ENCODE peak calls at places on chromosomes 4 and X, in ten cellular contexts. One of them, this sample, is unnamed.

GRCh38 chrX:118199997-118200396 is 83.4 kb upstream of the KLHL13 start:
- DNase-seq in fibroblast of the aortic adventitia: no peak
- DNase-seq in GM06990: no peak
- DNase-seq in esophagus squamous epithelium: no peak
- DNase-seq in kidney: no peak
- DNase-seq in IMR-90: no peak
- DNase-seq in fibroblast of mammary gland: no peak
- DNase-seq in hepatocyte: no peak
- DNase-seq in lower lobe of right lung: no peak
- DNase-seq in thoracic aorta: no peak
- DNase-seq in this sample: no peak

GRCh38 chr4:186900232-186900900 is 176.7 kb upstream of the FAT1 start:
- DNase-seq in fibroblast of the aortic adventitia: peak; percentile 55
- DNase-seq in GM06990: no peak
- DNase-seq in esophagus squamous epithelium: no peak
- DNase-seq in kidney: no peak
- DNase-seq in IMR-90: peak; percentile 87
- DNase-seq in fibroblast of mammary gland: peak; percentile 79
- DNase-seq in hepatocyte: no peak
- DNase-seq in lower lobe of right lung: no peak
- DNase-seq in thoracic aorta: no peak
- DNase-seq in this sample: peak; percentile 72

GRCh38 chrX:145213504-145213903 is 33.8 kb upstream of the SPANXN1 start:
- DNase-seq in fibroblast of the aortic adventitia: no peak
- DNase-seq in GM06990: no peak
- DNase-seq in esophagus squamous epithelium: no peak
- DNase-seq in kidney: no peak
- DNase-seq in IMR-90: no peak
- DNase-seq in fibroblast of mammary gland: peak; percentile 12
- DNase-seq in hepatocyte: peak; percentile 22
- DNase-seq in lower lobe of right lung: no peak
- DNase-seq in thoracic aorta: no peak
- DNase-seq in this sample: no peak

GRCh38 chrX:34197946-34198345 is 65.8 kb upstream of the FAM47A start:
- DNase-seq in fibroblast of the aortic adventitia: no peak
- DNase-seq in GM06990: no peak
- DNase-seq in esophagus squamous epithelium: no peak
- DNase-seq in kidney: no peak
- DNase-seq in IMR-90: no peak
- DNase-seq in fibroblast of mammary gland: no peak
- DNase-seq in hepatocyte: peak; percentile 30
- DNase-seq in lower lobe of right lung: no peak
- DNase-seq in thoracic aorta: no peak
- DNase-seq in this sample: no peak

GRCh38 chrX:57918750-57919436 is 8.6 kb upstream of the ZXDA start:
- DNase-seq in fibroblast of the aortic adventitia: peak; percentile 59
- DNase-seq in GM06990: no peak
- DNase-seq in esophagus squamous epithelium: no peak
- DNase-seq in kidney: peak; percentile 30
- DNase-seq in IMR-90: peak; percentile 17
- DNase-seq in fibroblast of mammary gland: peak; percentile 51
- DNase-seq in hepatocyte: no peak
- DNase-seq in lower lobe of right lung: peak; percentile 45
- DNase-seq in thoracic aorta: no peak
- DNase-seq in this sample: peak; percentile 55

GRCh38 chr4:152258804-152259708 is 276.8 kb downstream of the FBXW7 start:
- DNase-seq in fibroblast of the aortic adventitia: peak; percentile 93
- DNase-seq in GM06990: no peak
- DNase-seq in esophagus squamous epithelium: no peak
- DNase-seq in kidney: no peak
- DNase-seq in IMR-90: peak; percentile 73
- DNase-seq in fibroblast of mammary gland: peak; percentile 86
- DNase-seq in hepatocyte: peak; percentile 23
- DNase-seq in lower lobe of right lung: no peak
- DNase-seq in thoracic aorta: no peak
- DNase-seq in this sample: peak; percentile 56

GRCh38 chr4:1997712-1998111 is 11.1 kb downstream of the NELFA start:
- DNase-seq in fibroblast of the aortic adventitia: no peak
- DNase-seq in GM06990: no peak
- DNase-seq in esophagus squamous epithelium: no peak
- DNase-seq in kidney: no peak
- DNase-seq in IMR-90: no peak
- DNase-seq in fibroblast of mammary gland: no peak
- DNase-seq in hepatocyte: no peak
- DNase-seq in lower lobe of right lung: no peak
- DNase-seq in thoracic aorta: no peak
- DNase-seq in this sample: no peak

GRCh38 chr4:54090804-54091623 is 8.9 kb upstream of the GSX2 start:
- DNase-seq in fibroblast of the aortic adventitia: peak; percentile 23
- DNase-seq in GM06990: no peak
- DNase-seq in esophagus squamous epithelium: no peak
- DNase-seq in kidney: peak; percentile 86
- DNase-seq in IMR-90: peak; percentile 33
- DNase-seq in fibroblast of mammary gland: peak; percentile 29
- DNase-seq in hepatocyte: peak; percentile 55
- DNase-seq in lower lobe of right lung: peak; percentile 57
- DNase-seq in thoracic aorta: no peak
- DNase-seq in this sample: peak; percentile 54

GRCh38 chr4:58760737-58761136 is 1650.6 kb upstream of the IGFBP7 start:
- DNase-seq in fibroblast of the aortic adventitia: no peak
- DNase-seq in GM06990: no peak
- DNase-seq in esophagus squamous epithelium: no peak
- DNase-seq in kidney: no peak
- DNase-seq in IMR-90: no peak
- DNase-seq in fibroblast of mammary gland: no peak
- DNase-seq in hepatocyte: no peak
- DNase-seq in lower lobe of right lung: no peak
- DNase-seq in thoracic aorta: no peak
- DNase-seq in this sample: no peak

GRCh38 chr4:18366762-18367358 is 345.3 kb upstream of the LCORL start:
- DNase-seq in fibroblast of the aortic adventitia: peak; percentile 19
- DNase-seq in GM06990: peak; percentile 11
- DNase-seq in esophagus squamous epithelium: no peak
- DNase-seq in kidney: no peak
- DNase-seq in IMR-90: peak; percentile 6
- DNase-seq in fibroblast of mammary gland: peak; percentile 42
- DNase-seq in hepatocyte: peak; percentile 63
- DNase-seq in lower lobe of right lung: no peak
- DNase-seq in thoracic aorta: no peak
- DNase-seq in this sample: peak; percentile 0

GRCh38 chr4:140003851-140004579 is 150.0 kb downstream of the MAML3 start:
- DNase-seq in fibroblast of the aortic adventitia: no peak
- DNase-seq in GM06990: no peak
- DNase-seq in esophagus squamous epithelium: no peak
- DNase-seq in kidney: no peak
- DNase-seq in IMR-90: peak; percentile 8
- DNase-seq in fibroblast of mammary gland: no peak
- DNase-seq in hepatocyte: no peak
- DNase-seq in lower lobe of right lung: no peak
- DNase-seq in thoracic aorta: no peak
- DNase-seq in this sample: no peak

GRCh38 chrX:9352683-9353430 is 112.0 kb upstream of the TBL1X start:
- DNase-seq in fibroblast of the aortic adventitia: peak; percentile 84
- DNase-seq in GM06990: peak; percentile 62
- DNase-seq in esophagus squamous epithelium: peak; percentile 11
- DNase-seq in kidney: no peak
- DNase-seq in IMR-90: peak; percentile 75
- DNase-seq in fibroblast of mammary gland: peak; percentile 92
- DNase-seq in hepatocyte: no peak
- DNase-seq in lower lobe of right lung: peak; percentile 55
- DNase-seq in thoracic aorta: no peak
- DNase-seq in this sample: peak; percentile 69

GRCh38 chrX:46407036-46407752 is 138.0 kb downstream of the ZNF674 start:
- DNase-seq in fibroblast of the aortic adventitia: no peak
- DNase-seq in GM06990: no peak
- DNase-seq in esophagus squamous epithelium: no peak
- DNase-seq in kidney: no peak
- DNase-seq in IMR-90: no peak
- DNase-seq in fibroblast of mammary gland: peak; percentile 7
- DNase-seq in hepatocyte: no peak
- DNase-seq in lower lobe of right lung: no peak
- DNase-seq in thoracic aorta: no peak
- DNase-seq in this sample: no peak

GRCh38 chr4:165877291-165877690 is 4.3 kb downstream of the TLL1 start:
- DNase-seq in fibroblast of the aortic adventitia: peak; percentile 19
- DNase-seq in GM06990: no peak
- DNase-seq in esophagus squamous epithelium: no peak
- DNase-seq in kidney: no peak
- DNase-seq in IMR-90: no peak
- DNase-seq in fibroblast of mammary gland: peak; percentile 69
- DNase-seq in hepatocyte: no peak
- DNase-seq in lower lobe of right lung: no peak
- DNase-seq in thoracic aorta: no peak
- DNase-seq in this sample: peak; percentile 49

GRCh38 chr4:673349-674091 is 556 bp downstream of the ATP5ME start:
- DNase-seq in fibroblast of the aortic adventitia: no peak
- DNase-seq in GM06990: no peak
- DNase-seq in esophagus squamous epithelium: no peak
- DNase-seq in kidney: peak; percentile 81
- DNase-seq in IMR-90: no peak
- DNase-seq in fibroblast of mammary gland: no peak
- DNase-seq in hepatocyte: peak; percentile 63
- DNase-seq in lower lobe of right lung: peak; percentile 81
- DNase-seq in thoracic aorta: no peak
- DNase-seq in this sample: no peak

GRCh38 chrX:111874241-111874640 is 1.7 kb upstream of the TRPC5OS start:
- DNase-seq in fibroblast of the aortic adventitia: no peak
- DNase-seq in GM06990: no peak
- DNase-seq in esophagus squamous epithelium: no peak
- DNase-seq in kidney: no peak
- DNase-seq in IMR-90: no peak
- DNase-seq in fibroblast of mammary gland: no peak
- DNase-seq in hepatocyte: no peak
- DNase-seq in lower lobe of right lung: no peak
- DNase-seq in thoracic aorta: no peak
- DNase-seq in this sample: no peak

GRCh38 chrX:131072871-131073571 is 14.9 kb downstream of the ARHGAP36 start:
- DNase-seq in fibroblast of the aortic adventitia: no peak
- DNase-seq in GM06990: no peak
- DNase-seq in esophagus squamous epithelium: no peak
- DNase-seq in kidney: peak; percentile 63
- DNase-seq in IMR-90: no peak
- DNase-seq in fibroblast of mammary gland: no peak
- DNase-seq in hepatocyte: no peak
- DNase-seq in lower lobe of right lung: no peak
- DNase-seq in thoracic aorta: no peak
- DNase-seq in this sample: no peak
- H3K4me3 ChIP-seq in fibroblast of the aortic adventitia: no peak overlapping the region
- H3K4me3 ChIP-seq in GM06990: no peak overlapping the region
- H3K4me3 ChIP-seq in esophagus squamous epithelium: no peak overlapping the region
- H3K4me3 ChIP-seq in kidney: no peak overlapping the region
- H3K4me3 ChIP-seq in IMR-90: no peak overlapping the region
- H3K4me3 ChIP-seq in fibroblast of mammary gland: no peak overlapping the region
- H3K4me3 ChIP-seq in hepatocyte: no peak overlapping the region
- H3K4me3 ChIP-seq in lower lobe of right lung: no peak overlapping the region
- H3K4me3 ChIP-seq in thoracic aorta: no peak overlapping the region
- H3K4me3 ChIP-seq in this sample: no peak overlapping the region

GRCh38 chrX:40068048-40068447 is 29.7 kb downstream of the BCOR start:
- DNase-seq in fibroblast of the aortic adventitia: no peak
- DNase-seq in GM06990: no peak
- DNase-seq in esophagus squamous epithelium: no peak
- DNase-seq in kidney: no peak
- DNase-seq in IMR-90: no peak
- DNase-seq in fibroblast of mammary gland: peak; percentile 19
- DNase-seq in hepatocyte: no peak
- DNase-seq in lower lobe of right lung: no peak
- DNase-seq in thoracic aorta: no peak
- DNase-seq in this sample: no peak
- TF ChIP-seq CTCF in fibroblast of the aortic adventitia: no peak
- TF ChIP-seq CTCF in GM06990: no peak
- TF ChIP-seq CTCF in esophagus squamous epithelium: no peak
- TF ChIP-seq CTCF in kidney: no peak
- TF ChIP-seq CTCF in IMR-90: no peak
- TF ChIP-seq CTCF in fibroblast of mammary gland: no peak
- TF ChIP-seq CTCF in hepatocyte: no peak
- TF ChIP-seq CTCF in lower lobe of right lung: no peak
- TF ChIP-seq CTCF in thoracic aorta: no peak
- TF ChIP-seq CTCF in this sample: no peak

GRCh38 chr4:156992943-156993342 is 21.3 kb upstream of the PDGFC start:
- DNase-seq in fibroblast of the aortic adventitia: peak; percentile 59
- DNase-seq in GM06990: no peak
- DNase-seq in esophagus squamous epithelium: no peak
- DNase-seq in kidney: no peak
- DNase-seq in IMR-90: peak; percentile 77
- DNase-seq in fibroblast of mammary gland: peak; percentile 39
- DNase-seq in hepatocyte: no peak
- DNase-seq in lower lobe of right lung: no peak
- DNase-seq in thoracic aorta: no peak
- DNase-seq in this sample: no peak

GRCh38 chr4:157004279-157005161 is 32.9 kb upstream of the PDGFC start:
- DNase-seq in fibroblast of the aortic adventitia: peak; percentile 22
- DNase-seq in GM06990: no peak
- DNase-seq in esophagus squamous epithelium: no peak
- DNase-seq in kidney: no peak
- DNase-seq in IMR-90: no peak
- DNase-seq in fibroblast of mammary gland: peak; percentile 40
- DNase-seq in hepatocyte: no peak
- DNase-seq in lower lobe of right lung: no peak
- DNase-seq in thoracic aorta: no peak
- DNase-seq in this sample: no peak

GRCh38 chr4:156999175-156999517 is 27.5 kb upstream of the PDGFC start:
- DNase-seq in fibroblast of the aortic adventitia: peak; percentile 100
- DNase-seq in GM06990: no peak
- DNase-seq in esophagus squamous epithelium: no peak
- DNase-seq in kidney: no peak
- DNase-seq in IMR-90: peak; percentile 97
- DNase-seq in fibroblast of mammary gland: peak; percentile 98
- DNase-seq in hepatocyte: peak; percentile 89
- DNase-seq in lower lobe of right lung: no peak
- DNase-seq in thoracic aorta: no peak
- DNase-seq in this sample: peak; percentile 97

GRCh38 chr4:156998500-156999174 is 27.0 kb upstream of the PDGFC start:
- DNase-seq in fibroblast of the aortic adventitia: no peak
- DNase-seq in GM06990: no peak
- DNase-seq in esophagus squamous epithelium: no peak
- DNase-seq in kidney: no peak
- DNase-seq in IMR-90: no peak
- DNase-seq in fibroblast of mammary gland: no peak
- DNase-seq in hepatocyte: no peak
- DNase-seq in lower lobe of right lung: no peak
- DNase-seq in thoracic aorta: no peak
- DNase-seq in this sample: peak; percentile 20
- H3K4me3 ChIP-seq in fibroblast of the aortic adventitia: no peak overlapping the region
- H3K4me3 ChIP-seq in GM06990: no peak overlapping the region
- H3K4me3 ChIP-seq in esophagus squamous epithelium: no peak overlapping the region
- H3K4me3 ChIP-seq in kidney: no peak overlapping the region
- H3K4me3 ChIP-seq in IMR-90: no peak overlapping the region
- H3K4me3 ChIP-seq in fibroblast of mammary gland: no peak overlapping the region
- H3K4me3 ChIP-seq in hepatocyte: no peak overlapping the region
- H3K4me3 ChIP-seq in lower lobe of right lung: no peak overlapping the region
- H3K4me3 ChIP-seq in thoracic aorta: no peak overlapping the region
- H3K4me3 ChIP-seq in this sample: no peak overlapping the region

DNA sequence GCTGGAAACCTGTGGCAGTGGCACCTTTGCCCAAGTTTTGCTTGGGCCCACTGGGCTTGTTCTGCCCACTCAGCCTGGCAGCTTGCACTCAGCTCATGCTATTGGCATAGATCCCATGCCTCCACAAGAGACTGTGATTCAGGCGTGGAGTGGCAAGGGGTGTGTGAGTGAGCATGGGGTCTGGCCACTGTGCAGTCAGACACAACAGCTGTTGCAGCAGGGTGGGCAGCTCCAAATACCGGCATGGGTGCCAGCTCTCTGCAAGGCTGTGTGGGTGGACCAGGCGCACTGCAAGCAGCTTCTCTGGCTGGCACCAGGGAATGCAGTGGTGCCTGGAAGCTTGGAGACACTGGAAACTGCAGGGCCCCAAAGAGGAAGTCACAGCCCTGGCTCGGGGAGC is 27.4 kb upstream of the DIPK2B start:
- DNase-seq in fibroblast of the aortic adventitia: no peak
- DNase-seq in GM06990: no peak
- DNase-seq in esophagus squamous epithelium: no peak
- DNase-seq in kidney: no peak
- DNase-seq in IMR-90: no peak
- DNase-seq in fibroblast of mammary gland: no peak
- DNase-seq in hepatocyte: no peak
- DNase-seq in lower lobe of right lung: no peak
- DNase-seq in thoracic aorta: no peak
- DNase-seq in this sample: no peak
- TF ChIP-seq CTCF in fibroblast of the aortic adventitia: no peak
- TF ChIP-seq CTCF in GM06990: no peak
- TF ChIP-seq CTCF in esophagus squamous epithelium: no peak
- TF ChIP-seq CTCF in kidney: no peak
- TF ChIP-seq CTCF in IMR-90: no peak
- TF ChIP-seq CTCF in fibroblast of mammary gland: no peak
- TF ChIP-seq CTCF in hepatocyte: no peak
- TF ChIP-seq CTCF in lower lobe of right lung: no peak
- TF ChIP-seq CTCF in thoracic aorta: no peak
- TF ChIP-seq CTCF in this sample: no peak

This sample was measured in foreskin fibroblast.